ENCODE peak calls at places on chromosomes 16 and 17, in five cellular contexts. One of them, this sample, is unnamed. For H3K27me3 and H3K4me1, the result is how much of the 10 kb centered on the place peaks cover.

GRCh38 chr16:46974352-46974751 is 878 bp upstream of the DNAJA2 start:
- DNase-seq in neural progenitor cell: peak
- DNase-seq in H9: no peak
- DNase-seq in hepatocyte: no peak
- DNase-seq in IMR-90: no peak
- DNase-seq in this sample: no peak

GRCh38 chr17:76145231-76146052 is 4.4 kb upstream of the FOXJ1 start:
- DNase-seq in neural progenitor cell: no peak
- DNase-seq in H9: peak
- DNase-seq in hepatocyte: no peak
- DNase-seq in IMR-90: no peak
- DNase-seq in this sample: no peak

GRCh38 chr17:68182940-68183551 is 64.8 kb upstream of the AMZ2 start:
- DNase-seq in neural progenitor cell: no peak
- DNase-seq in H9: peak
- DNase-seq in hepatocyte: no peak
- DNase-seq in IMR-90: no peak
- DNase-seq in this sample: no peak

GRCh38 chr16:89119161-89119621 is 25.5 kb downstream of the ACSF3 start:
- DNase-seq in neural progenitor cell: no peak
- DNase-seq in H9: no peak
- DNase-seq in hepatocyte: no peak
- DNase-seq in IMR-90: no peak
- DNase-seq in this sample: peak

GRCh38 chr17:8887834-8888703 is 20.6 kb upstream of the PIK3R6 start:
- DNase-seq in neural progenitor cell: peak
- DNase-seq in H9: peak
- DNase-seq in hepatocyte: peak
- DNase-seq in IMR-90: no peak
- DNase-seq in this sample: peak

GRCh38 chr16:24701521-24701951 is 27.9 kb upstream of the TNRC6A start:
- DNase-seq in neural progenitor cell: no peak
- DNase-seq in H9: no peak
- DNase-seq in hepatocyte: no peak
- DNase-seq in IMR-90: peak
- DNase-seq in this sample: no peak

GRCh38 chr16:30368122-30368791 is 2.0 kb downstream of the TBC1D10B start:
- DNase-seq in neural progenitor cell: no peak
- DNase-seq in H9: no peak
- DNase-seq in hepatocyte: peak
- DNase-seq in IMR-90: peak
- DNase-seq in this sample: peak

GRCh38 chr17:78664476-78665384 is 87.5 kb upstream of the DNAH17 start:
- DNase-seq in neural progenitor cell: no peak
- DNase-seq in H9: no peak
- DNase-seq in hepatocyte: peak
- DNase-seq in IMR-90: peak
- DNase-seq in this sample: no peak

GRCh38 chr17:64505320-64506200 is 529 bp downstream of the DDX5 start:
- DNase-seq in neural progenitor cell: peak
- DNase-seq in H9: peak
- DNase-seq in hepatocyte: peak
- DNase-seq in IMR-90: peak
- DNase-seq in this sample: peak

GRCh38 chr17:13074026-13074425 is 56.2 kb upstream of the ELAC2 start:
- DNase-seq in neural progenitor cell: no peak
- DNase-seq in H9: no peak
- DNase-seq in hepatocyte: no peak
- DNase-seq in IMR-90: peak
- DNase-seq in this sample: peak

GRCh38 chr16:81798311-81799137 is 19.4 kb downstream of the PLCG2 start:
- DNase-seq in neural progenitor cell: no peak
- DNase-seq in H9: no peak
- DNase-seq in hepatocyte: no peak
- DNase-seq in IMR-90: no peak
- DNase-seq in this sample: no peak

GRCh38 chr16:10817963-10818941 is at the start of gene TVP23A:
- DNase-seq in neural progenitor cell: peak
- DNase-seq in H9: peak
- DNase-seq in hepatocyte: peak
- DNase-seq in IMR-90: no peak
- DNase-seq in this sample: no peak

GRCh38 chr17:4666296-4666695 is 24.8 kb upstream of the ALOX15 start:
- DNase-seq in neural progenitor cell: no peak
- DNase-seq in H9: no peak
- DNase-seq in hepatocyte: no peak
- DNase-seq in IMR-90: peak
- DNase-seq in this sample: no peak

DNA sequence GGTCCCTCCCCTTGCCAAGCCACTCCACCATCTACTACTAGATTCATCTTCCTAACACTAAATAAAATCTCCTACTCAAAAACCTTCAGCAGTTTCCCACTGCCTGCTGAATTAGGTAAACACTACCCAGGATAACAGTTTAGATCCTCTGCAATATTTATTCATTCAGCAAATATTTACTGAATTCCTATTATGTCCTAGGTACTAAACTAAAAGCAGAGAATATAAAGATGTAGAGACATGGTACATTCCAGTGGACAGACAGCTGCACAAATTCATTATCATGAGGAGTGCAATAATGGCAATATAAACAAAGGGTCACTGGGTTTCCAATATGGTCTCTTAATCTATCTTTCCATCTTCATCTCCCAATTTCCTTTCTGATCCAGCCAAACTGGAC is 30.7 kb upstream of the HOXB13 start:
- DNase-seq in neural progenitor cell: no peak
- DNase-seq in H9: no peak
- DNase-seq in hepatocyte: no peak
- DNase-seq in IMR-90: no peak
- DNase-seq in this sample: peak
- H3K27me3 ChIP-seq in neural progenitor cell: half or more
- H3K27me3 ChIP-seq in H9: half or more
- H3K27me3 ChIP-seq in hepatocyte: half or more
- H3K27me3 ChIP-seq in IMR-90: half or more
- H3K27me3 ChIP-seq in this sample: half or more

GRCh38 chr16:20916289-20916688 is 15.7 kb downstream of the LYRM1 start:
- DNase-seq in neural progenitor cell: no peak
- DNase-seq in H9: no peak
- DNase-seq in hepatocyte: no peak
- DNase-seq in IMR-90: no peak
- DNase-seq in this sample: no peak
- H3K4me2 ChIP-seq in neural progenitor cell: no peak
- H3K4me2 ChIP-seq in H9: no peak
- H3K4me2 ChIP-seq in hepatocyte: no peak
- H3K4me2 ChIP-seq in IMR-90: no peak
- H3K4me2 ChIP-seq in this sample: no peak

DNA sequence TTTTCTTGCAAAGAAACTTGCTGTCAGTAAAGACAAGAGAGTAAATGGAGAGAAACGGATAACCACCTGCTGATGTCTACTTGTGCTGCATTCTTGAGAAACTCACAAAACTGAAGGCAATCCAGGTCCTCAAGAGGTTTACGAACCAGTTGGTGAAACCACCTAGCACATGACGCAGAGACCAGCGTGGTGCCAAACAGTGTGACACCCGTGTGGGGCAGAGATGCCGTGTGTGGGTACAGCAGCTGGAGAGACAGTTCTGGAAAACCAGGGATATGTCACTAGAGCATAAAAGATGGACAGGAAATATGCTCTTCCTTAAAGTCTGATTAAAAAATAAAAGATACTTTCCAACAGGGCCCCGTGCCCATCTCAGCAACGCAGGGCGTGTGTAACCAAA is 110.0 kb downstream of the ZFHX3 start:
- DNase-seq in neural progenitor cell: no peak
- DNase-seq in H9: no peak
- DNase-seq in hepatocyte: no peak
- DNase-seq in IMR-90: no peak
- DNase-seq in this sample: no peak
- H3K4me1 ChIP-seq in neural progenitor cell: under half
- H3K4me1 ChIP-seq in H9: under half
- H3K4me1 ChIP-seq in hepatocyte: under half
- H3K4me1 ChIP-seq in IMR-90: under half
- H3K4me1 ChIP-seq in this sample: under half

DNA sequence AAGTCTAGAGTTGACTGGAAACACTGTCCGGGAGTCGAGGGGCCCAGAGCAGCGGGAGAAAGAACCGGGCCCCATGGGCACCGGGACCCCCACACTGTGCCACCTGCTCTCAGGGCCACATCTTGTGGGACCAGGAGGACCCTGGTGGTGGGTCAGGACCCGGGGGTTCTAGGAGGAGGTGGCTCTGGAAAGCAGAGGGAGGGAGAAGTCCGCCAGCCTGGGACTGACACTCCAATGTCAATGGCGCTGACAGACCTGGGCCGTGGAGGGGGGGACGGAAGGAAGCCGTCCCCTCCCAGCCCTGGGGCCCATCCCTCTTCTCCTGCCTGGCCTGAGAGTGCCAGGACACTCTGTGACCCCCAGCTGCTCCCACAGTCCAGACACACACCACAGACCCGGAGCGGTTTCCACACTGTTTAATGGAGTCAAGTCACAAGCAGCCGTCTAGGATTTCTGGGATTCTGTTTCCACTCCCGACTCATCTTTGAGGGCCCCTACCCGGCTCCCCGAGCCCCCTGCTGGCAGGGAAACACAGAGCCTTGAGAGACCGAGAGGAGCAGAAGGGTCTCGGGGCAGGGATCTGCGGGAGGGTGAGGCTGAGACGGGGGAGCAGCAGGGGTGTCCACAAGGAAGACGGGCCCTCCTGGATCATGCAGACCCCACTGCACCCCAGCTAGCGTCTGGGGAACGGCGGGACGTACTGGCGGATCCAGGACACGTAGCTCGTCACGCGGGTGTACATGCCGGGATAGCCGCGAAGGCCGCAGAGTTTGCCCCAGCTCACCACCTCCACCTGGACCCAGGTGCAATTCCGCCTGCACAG is 23.6 kb upstream of the UBE2I start:
- DNase-seq in neural progenitor cell: no peak
- DNase-seq in H9: no peak
- DNase-seq in hepatocyte: no peak
- DNase-seq in IMR-90: no peak
- DNase-seq in this sample: peak
- H3K27me3 ChIP-seq in neural progenitor cell: under half
- H3K27me3 ChIP-seq in H9: under half
- H3K27me3 ChIP-seq in hepatocyte: under half
- H3K27me3 ChIP-seq in IMR-90: half or more
- H3K27me3 ChIP-seq in this sample: under half

GRCh38 chr17:73122953-73123605 is 30.6 kb upstream of the SLC39A11 start:
- DNase-seq in neural progenitor cell: no peak
- DNase-seq in H9: no peak
- DNase-seq in hepatocyte: no peak
- DNase-seq in IMR-90: no peak
- DNase-seq in this sample: no peak

GRCh38 chr17:73121513-73121912 is 29.0 kb upstream of the SLC39A11 start:
- DNase-seq in neural progenitor cell: no peak
- DNase-seq in H9: no peak
- DNase-seq in hepatocyte: no peak
- DNase-seq in IMR-90: no peak
- DNase-seq in this sample: no peak

GRCh38 chr17:73118876-73119485 is 26.5 kb upstream of the SLC39A11 start:
- DNase-seq in neural progenitor cell: no peak
- DNase-seq in H9: no peak
- DNase-seq in hepatocyte: no peak
- DNase-seq in IMR-90: no peak
- DNase-seq in this sample: no peak

GRCh38 chr17:73118139-73118538 is 25.7 kb upstream of the SLC39A11 start:
- DNase-seq in neural progenitor cell: no peak
- DNase-seq in H9: no peak
- DNase-seq in hepatocyte: no peak
- DNase-seq in IMR-90: no peak
- DNase-seq in this sample: no peak

DNA sequence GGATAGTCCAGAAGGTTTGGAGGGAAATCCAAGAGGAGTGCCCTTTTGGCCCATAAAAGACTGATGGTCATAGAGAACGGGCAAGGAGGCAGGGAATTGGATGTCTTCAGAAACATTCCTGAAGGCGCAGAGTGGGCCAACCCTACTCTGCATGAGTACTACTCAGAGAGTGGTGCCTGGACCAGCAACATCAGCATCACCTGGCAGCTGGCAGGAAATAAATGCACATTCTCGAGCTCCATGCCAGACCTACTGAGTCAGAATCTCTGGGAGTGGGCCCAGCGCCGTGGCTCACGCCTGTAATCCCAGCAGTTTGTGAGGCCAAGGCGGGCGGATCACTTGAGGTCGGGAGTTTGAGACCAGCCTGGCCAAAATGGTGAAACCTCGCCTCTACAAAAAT is 27.1 kb upstream of the SLC39A11 start:
- DNase-seq in neural progenitor cell: no peak
- DNase-seq in H9: no peak
- DNase-seq in hepatocyte: no peak
- DNase-seq in IMR-90: no peak
- DNase-seq in this sample: no peak
- H3K4me2 ChIP-seq in neural progenitor cell: no peak
- H3K4me2 ChIP-seq in H9: no peak
- H3K4me2 ChIP-seq in hepatocyte: no peak
- H3K4me2 ChIP-seq in IMR-90: no peak
- H3K4me2 ChIP-seq in this sample: no peak

GRCh38 chr17:42670925-42671657 is 5.7 kb downstream of the PLEKHH3 start:
- DNase-seq in neural progenitor cell: no peak
- DNase-seq in H9: peak
- DNase-seq in hepatocyte: no peak
- DNase-seq in IMR-90: no peak
- DNase-seq in this sample: peak
- H3K4me1 ChIP-seq in neural progenitor cell: under half
- H3K4me1 ChIP-seq in H9: under half
- H3K4me1 ChIP-seq in hepatocyte: under half
- H3K4me1 ChIP-seq in IMR-90: under half
- H3K4me1 ChIP-seq in this sample: under half

This sample was measured in osteoblast.